ENCODE peak calls at places on chromosomes 12 and 14, in seven cellular contexts. X, Y, B, M, K, A and U are unnamed samples.

GRCh38 chr12:89393551-89394121 is 41.3 kb upstream of the DUSP6 start:
- DNase-seq in A (peak), M (no peak), X (no peak), K (no peak), Y (no peak), B (no peak), U (no peak)

GRCh38 chr12:124636138-124636968 is 68.9 kb upstream of the NCOR2 start:
- DNase-seq in Y (peak), M (peak), B (no peak), X (no peak), A (peak), K (no peak), U (no peak)

GRCh38 chr12:109968801-109969200 is 27.4 kb downstream of the GIT2 start:
- DNase-seq in Y (no peak), A (no peak), B (no peak), K (no peak), M (no peak), X (no peak), U (no peak)

GRCh38 chr12:51056242-51056641 is 8.1 kb downstream of the LETMD1 start:
- DNase-seq in A (peak), K (no peak), B (no peak), M (no peak), Y (peak), X (no peak), U (no peak)

GRCh38 chr12:107134558-107134957 is 41.2 kb upstream of the CRY1 start:
- DNase-seq in X (no peak), B (no peak), M (no peak), Y (no peak), A (no peak), K (no peak), U (no peak)

GRCh38 chr14:89291351-89291940 is 125.6 kb downstream of the FOXN3 start:
- DNase-seq in K (no peak), X (no peak), B (no peak), M (no peak), Y (no peak), A (no peak), U (no peak)

GRCh38 chr12:113070117-113070906 is 13.8 kb downstream of the DTX1 start:
- DNase-seq in A (no peak), K (no peak), Y (no peak), B (peak), X (peak), M (no peak), U (no peak)

GRCh38 chr14:22822619-22823551 is 6.8 kb upstream of the MRPL52 start:
- DNase-seq in A (peak), X (peak), Y (peak), K (peak), B (peak), M (peak), U (peak)

GRCh38 chr12:1826401-1826800 is 6.0 kb downstream of the LRTM2 start:
- DNase-seq in Y (no peak), B (no peak), K (no peak), M (no peak), A (no peak), X (peak), U (no peak)

GRCh38 chr12:4116251-4117111 is 157.1 kb upstream of the CCND2 start:
- DNase-seq in M (no peak), A (peak), K (peak), X (no peak), Y (peak), B (peak), U (no peak)

GRCh38 chr14:99188721-99189120 is 83.3 kb downstream of the BCL11B start:
- DNase-seq in A (no peak), B (no peak), X (no peak), K (no peak), Y (no peak), M (no peak), U (no peak)

GRCh38 chr12:92573104-92573503 is 129.7 kb upstream of the PLEKHG7 start:
- DNase-seq in X (no peak), K (no peak), Y (no peak), M (no peak), B (no peak), A (no peak), U (no peak)

GRCh38 chr12:78181544-78182162 is 351.0 kb downstream of the NAV3 start:
- DNase-seq in A (peak), X (no peak), M (no peak), Y (no peak), B (no peak), K (peak), U (no peak)

GRCh38 chr14:54572316-54572715 is 5.4 kb downstream of the SAMD4A start:
- DNase-seq in X (no peak), B (no peak), M (no peak), K (peak), A (no peak), Y (no peak), U (no peak)

GRCh38 chr12:62866451-62867082 is 68.4 kb downstream of the PPM1H start:
- DNase-seq in M (no peak), K (peak), Y (peak), X (no peak), B (no peak), A (peak), U (no peak)

GRCh38 chr12:77494306-77494705 is 336.4 kb upstream of the NAV3 start:
- DNase-seq in K (no peak), M (no peak), A (no peak), X (no peak), Y (no peak), B (no peak), U (no peak)

GRCh38 chr14:67166450-67166853 is 22.8 kb upstream of the GARIN2 start:
- DNase-seq in K (peak), M (no peak), X (peak), Y (peak), B (peak), A (peak), U (no peak)

GRCh38 chr12:53985358-53985899 is 483 bp downstream of the HOXC10 start:
- DNase-seq in A (no peak), M (no peak), Y (no peak), X (peak), B (no peak), K (peak), U (no peak)

GRCh38 chr12:113211160-113211559 is 10.1 kb upstream of the TPCN1 start:
- DNase-seq in M (no peak), X (no peak), A (no peak), Y (no peak), B (no peak), K (no peak), U (no peak)

GRCh38 chr12:119693006-119693405 is 25.1 kb downstream of the PRKAB1 start:
- DNase-seq in X (no peak), M (peak), A (peak), B (peak), K (peak), Y (peak), U (no peak)

GRCh38 chr12:124520258-124520657 is 47.2 kb downstream of the NCOR2 start:
- DNase-seq in M (no peak), X (no peak), Y (no peak), A (peak), B (no peak), K (peak), U (no peak)

GRCh38 chr14:65303185-65303901 is 109.2 kb upstream of the FUT8 start:
- DNase-seq in Y (peak), K (no peak), X (no peak), B (no peak), A (peak), M (no peak), U (no peak)

GRCh38 chr14:99546230-99546879 is 57.7 kb downstream of the CCDC85C start:
- DNase-seq in X (no peak), Y (no peak), K (no peak), B (no peak), A (no peak), M (no peak), U (no peak)

GRCh38 chr12:132094269-132094891 is 49.7 kb downstream of the DDX51 start:
- DNase-seq in X (no peak), K (no peak), M (no peak), A (no peak), Y (no peak), B (no peak), U (no peak)

GRCh38 chr12:39103552-39104165 is 198.3 kb upstream of the CPNE8 start:
- DNase-seq in B (peak), M (peak), Y (peak), A (peak), K (peak), X (no peak), U (no peak)

GRCh38 chr12:14416658-14417057 is 51.2 kb downstream of the ATF7IP start:
- DNase-seq in X (no peak), Y (peak), B (peak), M (peak), K (peak), A (peak), U (no peak)

GRCh38 chr14:100030441-100031153 is 34.6 kb upstream of the EVL start:
- DNase-seq in X (no peak), M (peak), K (peak), Y (peak), B (no peak), A (peak), U (no peak)

GRCh38 chr12:64780220-64780530 is 21.0 kb upstream of the GNS start:
- DNase-seq in A (no peak), X (no peak), B (no peak), M (no peak), K (no peak), Y (no peak), U (no peak)

GRCh38 chr14:54048736-54049135 is 92.1 kb upstream of the BMP4 start:
- DNase-seq in M (no peak), A (no peak), B (no peak), K (no peak), X (no peak), Y (no peak), U (no peak)

GRCh38 chr12:50932787-50933280 is 19.5 kb upstream of the HIGD1C start:
- DNase-seq in A (no peak), Y (no peak), B (no peak), M (no peak), K (no peak), X (no peak), U (no peak)

GRCh38 chr14:22272408-22272807 is 316.6 kb downstream of the DAD1 start:
- DNase-seq in M (no peak), X (no peak), K (no peak), B (no peak), Y (no peak), A (no peak), U (no peak)

GRCh38 chr14:38079268-38079667 is 128.4 kb upstream of the SSTR1 start:
- DNase-seq in B (no peak), X (no peak), A (peak), K (no peak), Y (peak), M (no peak), U (no peak)

GRCh38 chr12:2266666-2267623 is 214.2 kb downstream of the CACNA1C start:
- DNase-seq in Y (no peak), B (no peak), A (no peak), K (no peak), X (no peak), M (no peak), U (no peak)

DNA sequence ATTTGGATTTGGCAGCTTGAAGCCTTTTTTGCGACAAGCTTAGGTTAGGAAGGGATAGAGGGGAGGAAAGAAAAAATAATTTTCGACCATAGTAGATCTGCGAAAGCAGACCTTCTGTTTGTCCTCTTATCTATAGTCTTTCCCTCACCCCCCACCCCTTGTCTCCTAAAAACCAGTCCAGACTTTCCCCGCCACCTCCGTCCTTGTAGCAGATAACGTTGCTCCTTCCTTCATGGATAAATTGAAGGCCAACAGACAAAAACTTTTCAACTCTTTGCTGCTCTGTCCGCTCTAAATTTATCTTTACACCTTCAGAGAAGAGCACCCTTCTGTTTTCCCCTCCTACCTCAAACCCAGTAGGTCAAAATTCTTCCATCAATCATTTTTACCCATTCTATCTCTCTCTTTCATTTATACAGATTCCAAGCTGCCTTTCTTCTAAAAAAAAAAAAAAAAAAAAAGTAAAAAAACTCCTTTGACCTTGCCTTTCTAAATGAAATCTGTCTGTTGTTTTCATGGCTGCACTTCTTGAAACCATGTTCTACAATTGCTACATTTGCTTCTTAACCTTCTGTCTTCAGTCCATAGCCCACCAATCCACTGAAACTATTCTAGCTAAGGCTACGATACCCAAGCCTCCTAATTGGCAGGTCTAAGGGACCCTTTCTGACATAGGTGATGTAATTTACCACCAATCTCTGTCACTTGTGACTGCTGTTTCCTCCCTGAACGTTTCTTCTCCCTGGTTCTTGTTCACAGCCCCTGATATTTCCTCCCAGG is 11.1 kb upstream of the NEMF start:
- DNase-seq in B (no peak), Y (no peak), K (peak), A (no peak), X (no peak), M (no peak), U (no peak)
- TF ChIP-seq CTCF in B (no peak), Y (no peak), K (no peak), A (no peak), X (no peak), M (no peak), U (no peak)

DNA sequence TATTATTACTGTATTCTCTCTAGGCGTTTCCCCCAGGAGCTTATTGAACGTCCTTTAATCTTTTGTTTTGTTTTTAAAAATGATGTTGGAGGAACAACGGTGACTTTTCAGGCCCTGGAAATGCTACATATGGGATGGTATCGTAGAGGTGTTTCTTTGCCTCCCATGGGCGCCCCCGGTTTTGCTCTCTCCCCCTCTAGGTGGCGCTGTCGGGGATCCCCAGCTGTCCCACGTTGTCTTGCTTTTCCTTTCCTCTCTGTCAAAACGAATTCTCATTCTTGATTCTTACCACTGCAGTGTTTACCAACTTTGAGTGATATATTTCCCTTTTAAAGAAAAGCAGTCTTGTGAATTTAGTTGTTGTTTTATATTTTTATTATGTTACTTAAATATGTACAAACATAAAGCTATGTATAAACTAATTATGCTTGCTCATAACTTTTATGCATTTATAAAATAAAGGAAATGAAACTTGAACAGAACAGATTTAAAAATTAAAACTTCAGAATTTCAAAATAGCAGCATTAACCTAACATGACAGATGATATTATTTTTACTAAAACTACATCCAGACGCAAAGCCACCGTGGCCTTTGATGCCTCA is 171.9 kb downstream of the RGS6 start:
- DNase-seq in K (no peak), A (no peak), X (no peak), Y (no peak), M (no peak), B (no peak), U (peak)
- TF ChIP-seq CTCF in K (no peak), A (peak), X (no peak), Y (peak), M (peak), B (peak), U (no peak)

GRCh38 chr12:41362511-41362910 is 174.4 kb downstream of the PDZRN4 start:
- DNase-seq in Y (no peak), B (no peak), X (no peak), M (no peak), A (no peak), K (no peak), U (no peak)

GRCh38 chr12:41364211-41364610 is 176.1 kb downstream of the PDZRN4 start:
- DNase-seq in M (no peak), B (no peak), Y (no peak), X (no peak), A (no peak), K (no peak), U (no peak)

GRCh38 chr12:41365653-41366131 is 177.6 kb downstream of the PDZRN4 start:
- DNase-seq in X (no peak), B (no peak), Y (no peak), M (no peak), A (no peak), K (peak), U (no peak)

DNA sequence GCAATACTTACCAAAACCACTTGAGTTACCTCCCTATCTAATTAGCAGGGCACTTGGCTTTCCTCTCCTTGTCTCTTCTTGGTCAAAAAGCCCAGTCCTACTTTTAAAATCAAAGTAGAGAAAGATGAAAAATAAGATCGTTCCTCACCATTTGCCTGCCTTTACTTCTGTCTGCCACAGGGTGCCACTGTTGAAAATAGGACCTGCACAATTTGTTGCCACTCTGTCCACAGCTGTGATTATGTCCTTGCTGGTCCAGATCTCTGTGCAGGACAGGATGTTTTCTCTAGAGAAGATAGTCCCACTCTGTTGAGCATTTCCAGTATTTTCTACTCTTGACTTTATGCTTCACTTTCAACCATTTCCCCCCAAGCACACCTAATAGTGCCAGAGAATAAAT is 179.9 kb downstream of the PDZRN4 start:
- DNase-seq in M (no peak), X (no peak), K (no peak), A (no peak), B (no peak), Y (no peak), U (no peak)
- TF ChIP-seq CTCF in M (peak), X (no peak), K (peak), A (peak), B (no peak), Y (peak), U (no peak)

GRCh38 chr12:122867701-122868461 is 28.0 kb downstream of the VPS37B start:
- DNase-seq in B (peak), A (no peak), K (peak), Y (no peak), M (no peak), X (peak), U (no peak)
- TF ChIP-seq CTCF in B (peak), A (no peak), K (no peak), Y (peak), M (peak), X (no peak), U (no peak)